ENCODE peak calls at places on chromosomes 3 and 15, in four cellular contexts. X is heart left ventricle, N is SJSA1, J is K562. S is an unnamed sample.

GRCh38 chr3:189995129-189995528 is 125.6 kb downstream of the P3H2 start:
- DNase-seq in X (no peak), N (no peak), J (no peak), S (no peak)

GRCh38 chr3:107117922-107118576 is 259.2 kb upstream of the CCDC54 start:
- DNase-seq in X (peak), N (peak), J (peak), S (peak)

GRCh38 chr3:177944228-177944661 is 592.0 kb upstream of the KCNMB2 start:
- DNase-seq in X (no peak), N (no peak), J (no peak), S (no peak)

GRCh38 chr3:191246628-191247027 is 47.6 kb downstream of the OSTN start:
- DNase-seq in X (no peak), N (no peak), J (no peak), S (peak)

GRCh38 chr3:32405155-32405554 is 13.5 kb downstream of the CMTM7 start:
- DNase-seq in X (no peak), N (no peak), J (no peak), S (no peak)

GRCh38 chr3:97981886-97982285 is 9.7 kb upstream of the RIOX2 start:
- DNase-seq in X (no peak), N (no peak), J (no peak), S (no peak)

GRCh38 chr3:130687327-130687726 is 59.3 kb downstream of the PIK3R4 start:
- DNase-seq in X (no peak), N (no peak), J (no peak), S (no peak)

GRCh38 chr3:123046262-123046873 is 18.8 kb upstream of the SEMA5B start:
- DNase-seq in X (no peak), N (no peak), J (no peak), S (peak)

GRCh38 chr3:181384970-181385369 is 326.8 kb upstream of the SOX2 start:
- DNase-seq in X (no peak), N (no peak), J (no peak), S (no peak)

GRCh38 chr3:48456466-48456865 is 9.9 kb downstream of the ATRIP start:
- DNase-seq in X (no peak), N (no peak), J (no peak), S (no peak)

GRCh38 chr15:48965972-48966371 is 2.3 kb upstream of the SHC4 start:
- DNase-seq in X (no peak), N (no peak), J (peak), S (peak)

GRCh38 chr3:144424606-144425005 is 453.0 kb downstream of the DIPK2A start:
- DNase-seq in X (no peak), N (no peak), J (no peak), S (peak)

GRCh38 chr3:141797819-141798405 is 34.7 kb downstream of the GRK7 start:
- DNase-seq in X (no peak), N (no peak), J (no peak), S (no peak)

GRCh38 chr15:48592221-48592731 is 53.2 kb downstream of the FBN1 start:
- DNase-seq in X (no peak), N (no peak), J (peak), S (peak)

GRCh38 chr15:42385206-42385979 is 26.1 kb downstream of the CAPN3 start:
- DNase-seq in X (no peak), N (no peak), J (peak), S (peak)

GRCh38 chr3:28544236-28544635 is 195.6 kb upstream of the AZI2 start:
- DNase-seq in X (no peak), N (no peak), J (no peak), S (no peak)

GRCh38 chr3:64351713-64352595 is 126.7 kb upstream of the PRICKLE2 start:
- DNase-seq in X (no peak), N (peak), J (no peak), S (peak)

GRCh38 chr3:49930922-49931321 is 1.3 kb upstream of the MON1A start:
- DNase-seq in X (no peak), N (no peak), J (peak), S (no peak)

GRCh38 chr3:185727873-185728272 is 97.0 kb downstream of the IGF2BP2 start:
- DNase-seq in X (no peak), N (no peak), J (no peak), S (peak)

GRCh38 chr15:99998661-99999101 is 265.4 kb upstream of the LYSMD4 start:
- DNase-seq in X (no peak), N (peak), J (no peak), S (peak)

GRCh38 chr15:73295630-73296286 is 73.0 kb downstream of the HCN4 start:
- DNase-seq in X (no peak), N (no peak), J (no peak), S (no peak)

GRCh38 chr15:61051570-61052031 is 177.5 kb downstream of the RORA start:
- DNase-seq in X (peak), N (peak), J (peak), S (peak)

GRCh38 chr3:55746808-55747413 is 259.8 kb upstream of the WNT5A start:
- DNase-seq in X (no peak), N (no peak), J (no peak), S (no peak)

GRCh38 chr3:141388823-141389617 is 20.7 kb downstream of the ZBTB38 start:
- DNase-seq in X (no peak), N (no peak), J (no peak), S (no peak)

GRCh38 chr3:176584413-176585176 is 612.7 kb downstream of the TBL1XR1 start:
- DNase-seq in X (no peak), N (no peak), J (no peak), S (no peak)

DNA sequence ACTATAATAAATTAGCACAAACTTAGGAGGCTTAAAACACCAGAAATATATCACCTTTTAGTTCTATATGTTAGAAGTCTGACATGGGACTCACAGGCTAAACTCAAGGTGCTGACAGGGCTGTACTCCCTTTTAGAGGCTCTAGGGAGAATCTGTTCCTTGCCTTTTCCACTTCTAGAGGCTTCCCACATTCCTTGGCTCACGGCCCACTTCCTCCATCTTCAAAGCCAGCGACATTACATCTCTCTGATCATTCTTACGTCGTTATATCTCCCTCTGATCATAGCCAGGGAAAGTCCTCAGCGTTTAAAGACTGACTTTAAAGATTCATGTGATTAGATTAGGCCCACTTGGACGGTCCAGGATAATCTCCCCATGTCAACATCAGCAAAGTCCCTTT is 166.3 kb downstream of the GREM1 start:
- DNase-seq in X (no peak), N (no peak), J (no peak), S (no peak)
- H3K27ac ChIP-seq in X (no peak), N (no peak), J (no peak), S (no peak)

DNA sequence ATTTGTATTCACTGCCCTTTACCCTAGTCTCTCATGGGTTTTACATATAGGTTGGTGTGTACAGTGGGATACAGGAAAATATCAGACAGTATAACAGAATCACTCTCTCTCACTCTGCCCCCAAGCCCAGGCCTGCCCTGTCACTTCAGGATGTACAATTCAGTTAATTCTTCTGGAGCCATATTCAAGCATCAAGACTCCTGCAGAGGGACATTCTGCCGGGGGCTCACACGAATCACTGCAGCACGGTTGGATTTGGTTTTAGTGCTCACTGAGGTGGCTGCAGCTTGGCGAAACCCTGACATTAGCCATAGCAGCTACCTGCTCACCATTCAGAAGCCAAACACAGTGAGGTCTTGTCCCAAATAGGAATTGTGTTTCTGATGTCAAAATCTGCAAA is 83.0 kb downstream of the CHSY1 start:
- DNase-seq in X (no peak), N (no peak), J (no peak), S (no peak)
- H3K27ac ChIP-seq in X (peak), N (no peak), J (peak), S (no peak)

DNA sequence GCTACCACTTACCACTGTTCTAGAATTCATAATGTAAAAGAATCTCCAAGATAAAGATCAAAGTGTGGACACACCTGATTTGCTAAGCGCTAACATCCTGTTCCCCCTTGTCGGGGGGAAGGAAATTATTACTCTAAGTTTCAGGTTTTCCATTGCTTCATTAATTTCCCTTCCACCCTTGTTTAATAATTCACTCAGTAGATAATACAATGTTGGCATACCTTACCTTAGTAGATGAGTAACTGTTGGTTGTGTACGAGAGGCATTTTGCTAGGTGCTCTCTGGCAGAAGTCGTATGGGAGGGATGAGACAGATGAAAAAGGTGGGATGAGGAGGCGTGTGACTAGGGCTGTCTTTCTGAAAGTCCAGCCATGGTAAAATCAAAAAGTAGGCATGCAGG is 641.2 kb upstream of the ARRDC4 start:
- DNase-seq in X (no peak), N (no peak), J (no peak), S (no peak)
- H3K27ac ChIP-seq in X (no peak), N (no peak), J (no peak), S (no peak)

GRCh38 chr3:58173670-58174472 is 36.9 kb downstream of the DNASE1L3 start:
- DNase-seq in X (peak), N (peak), J (peak), S (no peak)
- H3K27ac ChIP-seq in X (no peak), N (no peak), J (peak), S (no peak)

GRCh38 chr3:16058511-16058910 is 116.0 kb upstream of the GALNT15 start:
- DNase-seq in X (no peak), N (no peak), J (no peak), S (no peak)
- H3K27ac ChIP-seq in X (peak), N (peak), J (no peak), S (peak)

GRCh38 chr15:74417230-74417629 is 16.5 kb downstream of the SEMA7A start:
- DNase-seq in X (peak), N (peak), J (no peak), S (no peak)
- H3K27ac ChIP-seq in X (no peak), N (peak), J (no peak), S (no peak)